ENCODE peak calls at places on chromosomes 2 and 18, in nine cellular contexts. One of them, this sample, is unnamed.

GRCh38 chr18:62682396-62682795 is 32.9 kb upstream of the PHLPP1 start:
- DNase-seq in stimulated activated CD4-positive, alpha-beta T cell treated with anti-CD3 and anti-CD28 coated beads, Interleukin-2, amount 100 ng/mL, for 48 hours: no peak
- DNase-seq in aorta: no peak
- DNase-seq in brain microvascular endothelial cell: no peak
- DNase-seq in GM13977: no peak
- DNase-seq in NCI-H69: peak
- DNase-seq in IMR-90: no peak
- DNase-seq in cardiac muscle cell: no peak
- DNase-seq in T-helper 1 cell: no peak
- DNase-seq in this sample: no peak

GRCh38 chr2:226558418-226558817 is 241.2 kb downstream of the IRS1 start:
- DNase-seq in GM13977: no peak
- DNase-seq in NCI-H69: no peak
- DNase-seq in cardiac muscle cell: peak
- DNase-seq in IMR-90: no peak
- DNase-seq in stimulated activated CD4-positive, alpha-beta T cell treated with anti-CD3 and anti-CD28 coated beads, Interleukin-2, amount 100 ng/mL, for 48 hours: no peak
- DNase-seq in aorta: no peak
- DNase-seq in brain microvascular endothelial cell: no peak
- DNase-seq in T-helper 1 cell: no peak
- DNase-seq in this sample: no peak

GRCh38 chr18:26322892-26323653 is 96.8 kb downstream of the TAF4B start:
- DNase-seq in aorta: no peak
- DNase-seq in IMR-90: peak
- DNase-seq in brain microvascular endothelial cell: peak
- DNase-seq in T-helper 1 cell: no peak
- DNase-seq in GM13977: no peak
- DNase-seq in cardiac muscle cell: no peak
- DNase-seq in stimulated activated CD4-positive, alpha-beta T cell treated with anti-CD3 and anti-CD28 coated beads, Interleukin-2, amount 100 ng/mL, for 48 hours: no peak
- DNase-seq in NCI-H69: no peak
- DNase-seq in this sample: no peak

GRCh38 chr2:116674188-116674587 is 1140.3 kb upstream of the DDX18 start:
- DNase-seq in GM13977: no peak
- DNase-seq in stimulated activated CD4-positive, alpha-beta T cell treated with anti-CD3 and anti-CD28 coated beads, Interleukin-2, amount 100 ng/mL, for 48 hours: no peak
- DNase-seq in NCI-H69: no peak
- DNase-seq in cardiac muscle cell: no peak
- DNase-seq in T-helper 1 cell: no peak
- DNase-seq in brain microvascular endothelial cell: no peak
- DNase-seq in aorta: no peak
- DNase-seq in IMR-90: no peak
- DNase-seq in this sample: no peak

GRCh38 chr2:147174824-147175254 is 670.0 kb upstream of the ACVR2A start:
- DNase-seq in brain microvascular endothelial cell: no peak
- DNase-seq in cardiac muscle cell: no peak
- DNase-seq in stimulated activated CD4-positive, alpha-beta T cell treated with anti-CD3 and anti-CD28 coated beads, Interleukin-2, amount 100 ng/mL, for 48 hours: no peak
- DNase-seq in GM13977: no peak
- DNase-seq in IMR-90: no peak
- DNase-seq in NCI-H69: no peak
- DNase-seq in T-helper 1 cell: no peak
- DNase-seq in aorta: no peak
- DNase-seq in this sample: no peak

GRCh38 chr2:8543065-8543411 is 138.8 kb upstream of the ID2 start:
- DNase-seq in IMR-90: no peak
- DNase-seq in brain microvascular endothelial cell: no peak
- DNase-seq in NCI-H69: no peak
- DNase-seq in GM13977: no peak
- DNase-seq in T-helper 1 cell: no peak
- DNase-seq in stimulated activated CD4-positive, alpha-beta T cell treated with anti-CD3 and anti-CD28 coated beads, Interleukin-2, amount 100 ng/mL, for 48 hours: peak
- DNase-seq in cardiac muscle cell: no peak
- DNase-seq in aorta: no peak
- DNase-seq in this sample: no peak

GRCh38 chr2:190254451-190254850 is 65.2 kb downstream of the HIBCH start:
- DNase-seq in stimulated activated CD4-positive, alpha-beta T cell treated with anti-CD3 and anti-CD28 coated beads, Interleukin-2, amount 100 ng/mL, for 48 hours: no peak
- DNase-seq in IMR-90: peak
- DNase-seq in aorta: no peak
- DNase-seq in T-helper 1 cell: no peak
- DNase-seq in brain microvascular endothelial cell: no peak
- DNase-seq in cardiac muscle cell: no peak
- DNase-seq in GM13977: no peak
- DNase-seq in NCI-H69: no peak
- DNase-seq in this sample: no peak

GRCh38 chr2:236176951-236177350 is 8.8 kb upstream of the GBX2 start:
- DNase-seq in brain microvascular endothelial cell: no peak
- DNase-seq in cardiac muscle cell: no peak
- DNase-seq in stimulated activated CD4-positive, alpha-beta T cell treated with anti-CD3 and anti-CD28 coated beads, Interleukin-2, amount 100 ng/mL, for 48 hours: no peak
- DNase-seq in NCI-H69: no peak
- DNase-seq in T-helper 1 cell: no peak
- DNase-seq in GM13977: peak
- DNase-seq in IMR-90: no peak
- DNase-seq in aorta: no peak
- DNase-seq in this sample: no peak

GRCh38 chr2:192230864-192231453 is 36.2 kb upstream of the TMEFF2 start:
- DNase-seq in stimulated activated CD4-positive, alpha-beta T cell treated with anti-CD3 and anti-CD28 coated beads, Interleukin-2, amount 100 ng/mL, for 48 hours: no peak
- DNase-seq in T-helper 1 cell: no peak
- DNase-seq in GM13977: no peak
- DNase-seq in brain microvascular endothelial cell: no peak
- DNase-seq in NCI-H69: peak
- DNase-seq in IMR-90: no peak
- DNase-seq in cardiac muscle cell: no peak
- DNase-seq in aorta: no peak
- DNase-seq in this sample: no peak

GRCh38 chr2:11506611-11506969 is 27.3 kb upstream of the GREB1 start:
- DNase-seq in aorta: no peak
- DNase-seq in cardiac muscle cell: no peak
- DNase-seq in IMR-90: no peak
- DNase-seq in brain microvascular endothelial cell: no peak
- DNase-seq in stimulated activated CD4-positive, alpha-beta T cell treated with anti-CD3 and anti-CD28 coated beads, Interleukin-2, amount 100 ng/mL, for 48 hours: no peak
- DNase-seq in T-helper 1 cell: no peak
- DNase-seq in NCI-H69: peak
- DNase-seq in GM13977: no peak
- DNase-seq in this sample: no peak

GRCh38 chr2:100160396-100160795 is 18.0 kb upstream of the AFF3 start:
- DNase-seq in brain microvascular endothelial cell: no peak
- DNase-seq in T-helper 1 cell: no peak
- DNase-seq in aorta: no peak
- DNase-seq in GM13977: no peak
- DNase-seq in cardiac muscle cell: no peak
- DNase-seq in stimulated activated CD4-positive, alpha-beta T cell treated with anti-CD3 and anti-CD28 coated beads, Interleukin-2, amount 100 ng/mL, for 48 hours: no peak
- DNase-seq in NCI-H69: no peak
- DNase-seq in IMR-90: no peak
- DNase-seq in this sample: no peak